ENCODE peak calls at places on chromosomes 11 and 22, in seven cellular contexts. Y, W, Z, R, S, C and U are unnamed samples. For H3K4me1, the result is how much of the 10 kb centered on the place peaks cover.

GRCh38 chr11:10307411-10308207 is 2.7 kb downstream of the ADM start:
- DNase-seq in Y (peak), W (peak), Z (peak), R (peak), S (peak), C (peak), U (peak)

GRCh38 chr11:64526356-64526755 is 64.7 kb upstream of the SLC22A12 start:
- DNase-seq in Y (no peak), W (no peak), Z (no peak), R (no peak), S (no peak), C (no peak), U (no peak)

GRCh38 chr11:100329352-100329751 is 357.7 kb upstream of the ARHGAP42 start:
- DNase-seq in Y (no peak), W (no peak), Z (no peak), R (no peak), S (no peak), C (no peak), U (no peak)

GRCh38 chr11:75313457-75314272 is 37.8 kb downstream of the ARRB1 start:
- DNase-seq in Y (peak), W (no peak), Z (no peak), R (peak), S (peak), C (no peak), U (peak)

GRCh38 chr11:107741044-107741823 is 29.4 kb upstream of the SLN start:
- DNase-seq in Y (no peak), W (peak), Z (peak), R (no peak), S (no peak), C (peak), U (no peak)

GRCh38 chr22:46738642-46738960 is 549 bp upstream of the CERK start:
- DNase-seq in Y (no peak), W (no peak), Z (peak), R (no peak), S (no peak), C (no peak), U (no peak)

GRCh38 chr22:25282671-25283561 is 63.5 kb downstream of the CRYBB2 start:
- DNase-seq in Y (no peak), W (no peak), Z (peak), R (no peak), S (no peak), C (no peak), U (no peak)

GRCh38 chr11:14300661-14301304 is 58.2 kb downstream of the RRAS2 start:
- DNase-seq in Y (peak), W (peak), Z (peak), R (peak), S (peak), C (peak), U (peak)

GRCh38 chr11:114604179-114604813 is 8.7 kb upstream of the NXPE4 start:
- DNase-seq in Y (no peak), W (no peak), Z (no peak), R (no peak), S (no peak), C (no peak), U (no peak)

GRCh38 chr11:95725169-95725568 is 64.4 kb downstream of the FAM76B start:
- DNase-seq in Y (no peak), W (no peak), Z (no peak), R (no peak), S (no peak), C (no peak), U (no peak)

GRCh38 chr11:60711316-60711715 is 11.9 kb downstream of the MS4A8 start:
- DNase-seq in Y (no peak), W (no peak), Z (no peak), R (no peak), S (no peak), C (no peak), U (no peak)

GRCh38 chr22:44386386-44387035 is 73.8 kb upstream of the SHISAL1 start:
- DNase-seq in Y (peak), W (no peak), Z (no peak), R (no peak), S (no peak), C (no peak), U (peak)

GRCh38 chr22:31917227-31917921 is 27.0 kb upstream of the YWHAH start:
- DNase-seq in Y (no peak), W (peak), Z (no peak), R (no peak), S (no peak), C (no peak), U (no peak)

GRCh38 chr11:117197516-117198456 is 1.4 kb upstream of the TAGLN start:
- DNase-seq in Y (peak), W (no peak), Z (peak), R (peak), S (no peak), C (no peak), U (peak)

DNA sequence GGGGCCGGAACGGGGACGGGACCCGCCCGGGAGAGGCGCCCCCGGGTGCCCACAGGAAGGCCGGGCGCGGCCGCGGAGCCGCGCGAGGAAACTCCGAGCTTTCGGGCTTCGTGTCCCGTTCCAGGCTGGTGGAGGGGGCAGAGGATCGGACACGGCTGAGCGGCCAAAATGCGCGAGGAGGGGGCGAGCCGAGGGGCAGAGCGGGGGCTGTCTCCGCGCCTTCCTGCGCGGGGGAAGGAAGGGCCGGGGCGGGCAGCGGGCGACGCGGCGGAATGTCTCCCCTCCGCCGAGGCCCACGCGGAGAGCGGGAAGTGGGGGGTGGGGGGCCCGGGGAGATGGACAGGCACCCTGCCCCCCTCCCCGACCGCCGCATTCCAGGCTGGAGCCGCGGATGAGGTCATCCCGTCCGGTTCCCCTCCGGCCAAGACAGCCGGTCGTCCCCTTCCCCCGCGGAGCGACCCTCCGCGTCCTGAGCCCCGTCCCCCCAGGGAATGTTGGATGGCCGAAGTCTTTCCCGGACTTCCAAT is 465 bp downstream of the CDC42EP1 start:
- DNase-seq in Y (peak), W (no peak), Z (peak), R (peak), S (no peak), C (no peak), U (peak)
- H3K4me1 ChIP-seq in Y (half or more), W (under half), Z (under half), R (under half), S (under half), C (under half), U (under half)

DNA sequence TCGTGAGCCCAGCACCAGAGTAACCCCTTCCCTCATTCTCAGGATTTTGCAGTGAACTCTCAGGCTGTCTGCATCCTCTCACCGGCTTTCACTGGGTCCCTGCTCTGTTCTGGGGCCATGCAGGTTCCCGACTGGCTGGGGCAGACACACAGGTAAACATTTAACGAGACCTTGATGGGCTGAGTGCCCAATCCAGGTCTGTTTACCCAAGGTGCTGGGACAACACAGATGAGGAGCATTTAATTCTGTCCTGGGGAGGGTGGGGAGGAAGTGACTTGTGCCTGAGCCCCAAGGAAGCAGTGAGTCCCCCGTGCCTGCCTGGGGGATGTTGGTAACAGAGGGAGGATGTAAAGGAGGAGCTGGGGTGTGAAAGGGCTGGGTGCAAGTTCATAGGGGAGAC is 4.4 kb downstream of the BIK start:
- DNase-seq in Y (no peak), W (peak), Z (no peak), R (no peak), S (no peak), C (no peak), U (no peak)
- H3K4me1 ChIP-seq in Y (under half), W (half or more), Z (under half), R (under half), S (under half), C (under half), U (under half)

GRCh38 chr11:73191151-73191550 is 26.9 kb upstream of the P2RY2 start:
- DNase-seq in Y (no peak), W (no peak), Z (no peak), R (no peak), S (peak), C (no peak), U (no peak)

GRCh38 chr11:73190557-73190885 is 27.6 kb upstream of the P2RY2 start:
- DNase-seq in Y (no peak), W (no peak), Z (no peak), R (no peak), S (no peak), C (no peak), U (no peak)

GRCh38 chr11:73188301-73188700 is 29.8 kb upstream of the P2RY2 start:
- DNase-seq in Y (peak), W (no peak), Z (no peak), R (no peak), S (peak), C (no peak), U (peak)

GRCh38 chr11:73189315-73189714 is 28.8 kb upstream of the P2RY2 start:
- DNase-seq in Y (no peak), W (peak), Z (no peak), R (no peak), S (no peak), C (no peak), U (no peak)

DNA sequence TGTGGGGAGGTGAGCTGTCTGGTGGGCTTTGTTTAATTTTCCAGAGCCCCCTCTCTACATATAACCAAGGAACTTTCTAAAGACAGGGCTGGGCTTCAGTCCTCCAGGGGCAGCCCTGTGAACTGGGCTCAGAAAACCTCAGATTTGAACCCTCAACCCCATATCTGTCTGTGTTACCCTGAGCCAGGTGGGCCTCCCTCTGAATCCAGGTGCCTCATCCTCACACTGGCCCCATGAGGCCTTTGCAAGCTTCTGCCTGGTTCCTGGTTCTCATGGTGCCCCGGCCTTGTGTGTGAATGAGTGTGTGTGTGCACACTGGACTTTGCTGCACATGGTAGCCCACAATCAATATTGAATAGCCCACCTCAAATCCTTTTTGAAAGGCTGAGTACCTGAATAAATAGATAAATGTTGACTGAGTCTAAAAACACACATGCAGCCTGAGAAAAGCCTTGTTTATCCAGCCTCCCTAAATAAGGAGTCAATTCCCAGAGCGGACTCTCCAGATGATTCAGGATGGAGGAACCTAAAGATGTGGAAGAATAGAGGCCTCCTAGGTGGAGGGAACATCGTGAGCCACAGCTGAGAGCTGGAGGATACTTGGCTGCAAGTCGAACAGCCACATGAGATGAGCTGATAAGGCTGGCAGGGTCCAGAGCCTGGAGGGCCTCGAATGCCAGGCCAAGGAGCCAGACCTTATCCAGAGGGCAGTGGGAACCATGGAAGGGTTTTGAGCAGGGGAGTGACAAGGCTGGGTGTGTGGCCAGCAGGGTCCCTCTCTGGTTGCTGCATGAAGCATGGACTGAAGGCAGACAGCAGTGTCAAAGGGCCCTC is 28.1 kb upstream of the P2RY2 start:
- DNase-seq in Y (no peak), W (no peak), Z (no peak), R (no peak), S (no peak), C (no peak), U (no peak)
- H3K4me1 ChIP-seq in Y (under half), W (under half), Z (under half), R (under half), S (under half), C (under half), U (under half)

GRCh38 chr22:22752556-22753477 is 108.4 kb downstream of the GGTLC2 start:
- DNase-seq in Y (no peak), W (peak), Z (no peak), R (no peak), S (peak), C (no peak), U (no peak)
- H3K4me1 ChIP-seq in Y (under half), W (under half), Z (under half), R (under half), S (under half), C (under half), U (under half)